ENCODE peak calls at places on chromosomes 12 and 14, in eight cellular contexts. R, W, E, S, O, B, Q and K are unnamed samples.

GRCh38 chr12:92439397-92439779 is 263.4 kb upstream of the PLEKHG7 start:
- DNase-seq in R (no peak), W (peak), E (no peak), S (no peak), O (no peak), B (peak), Q (no peak), K (no peak)

GRCh38 chr14:21001218-21001617 is 2.1 kb downstream of the SLC39A2 start:
- DNase-seq in R (no peak), W (no peak), E (no peak), S (no peak), O (no peak), B (no peak), Q (no peak), K (no peak)

GRCh38 chr12:98618952-98619351 is 25.5 kb downstream of the SLC25A3 start:
- DNase-seq in R (no peak), W (no peak), E (no peak), S (no peak), O (no peak), B (peak), Q (no peak), K (no peak)

GRCh38 chr14:70641548-70642312 is at the start of gene TTC9:
- DNase-seq in R (no peak), W (peak), E (no peak), S (no peak), O (peak), B (no peak), Q (peak), K (peak)

GRCh38 chr14:24013654-24014514 is 25.2 kb downstream of the DHRS4L2 start:
- DNase-seq in R (no peak), W (peak), E (peak), S (peak), O (peak), B (peak), Q (peak), K (peak)

GRCh38 chr14:74660167-74660566 is 48.1 kb upstream of the LTBP2 start:
- DNase-seq in R (no peak), W (peak), E (no peak), S (peak), O (no peak), B (peak), Q (no peak), K (no peak)

GRCh38 chr14:35378638-35379568 is 25.6 kb downstream of the NFKBIA start:
- DNase-seq in R (no peak), W (no peak), E (no peak), S (no peak), O (no peak), B (no peak), Q (no peak), K (no peak)

GRCh38 chr12:105289114-105289904 is 41.2 kb upstream of the C12orf75 start:
- DNase-seq in R (peak), W (peak), E (no peak), S (peak), O (no peak), B (peak), Q (no peak), K (no peak)

GRCh38 chr14:55802986-55803431 is 223.0 kb downstream of the KTN1 start:
- DNase-seq in R (no peak), W (peak), E (no peak), S (peak), O (no peak), B (peak), Q (no peak), K (no peak)

GRCh38 chr12:52239767-52240166 is 6.7 kb downstream of the KRT7 start:
- DNase-seq in R (no peak), W (peak), E (no peak), S (no peak), O (no peak), B (no peak), Q (no peak), K (no peak)

GRCh38 chr12:91226951-91227350 is 44.3 kb upstream of the DCN start:
- DNase-seq in R (no peak), W (no peak), E (no peak), S (no peak), O (no peak), B (no peak), Q (no peak), K (no peak)

GRCh38 chr14:90604356-90604755 is 207.5 kb downstream of the CALM1 start:
- DNase-seq in R (no peak), W (no peak), E (no peak), S (peak), O (no peak), B (no peak), Q (no peak), K (no peak)

GRCh38 chr12:51056242-51056641 is 8.1 kb downstream of the LETMD1 start:
- DNase-seq in R (no peak), W (peak), E (no peak), S (no peak), O (no peak), B (peak), Q (no peak), K (no peak)

GRCh38 chr12:66070378-66071120 is 60.0 kb downstream of the LLPH start:
- DNase-seq in R (no peak), W (no peak), E (no peak), S (no peak), O (no peak), B (no peak), Q (no peak), K (no peak)

GRCh38 chr14:99260652-99261551 is 11.1 kb downstream of the BCL11B start:
- DNase-seq in R (no peak), W (no peak), E (no peak), S (no peak), O (no peak), B (no peak), Q (no peak), K (no peak)

GRCh38 chr12:40122842-40123241 is 17.0 kb upstream of the SLC2A13 start:
- DNase-seq in R (no peak), W (no peak), E (no peak), S (no peak), O (no peak), B (no peak), Q (no peak), K (no peak)

GRCh38 chr14:84519836-84520235 is 1010.1 kb upstream of the FLRT2 start:
- DNase-seq in R (no peak), W (no peak), E (no peak), S (no peak), O (no peak), B (no peak), Q (no peak), K (no peak)

GRCh38 chr14:96852823-96853422 is 55.7 kb downstream of the VRK1 start:
- DNase-seq in R (no peak), W (peak), E (peak), S (peak), O (peak), B (peak), Q (peak), K (peak)

DNA sequence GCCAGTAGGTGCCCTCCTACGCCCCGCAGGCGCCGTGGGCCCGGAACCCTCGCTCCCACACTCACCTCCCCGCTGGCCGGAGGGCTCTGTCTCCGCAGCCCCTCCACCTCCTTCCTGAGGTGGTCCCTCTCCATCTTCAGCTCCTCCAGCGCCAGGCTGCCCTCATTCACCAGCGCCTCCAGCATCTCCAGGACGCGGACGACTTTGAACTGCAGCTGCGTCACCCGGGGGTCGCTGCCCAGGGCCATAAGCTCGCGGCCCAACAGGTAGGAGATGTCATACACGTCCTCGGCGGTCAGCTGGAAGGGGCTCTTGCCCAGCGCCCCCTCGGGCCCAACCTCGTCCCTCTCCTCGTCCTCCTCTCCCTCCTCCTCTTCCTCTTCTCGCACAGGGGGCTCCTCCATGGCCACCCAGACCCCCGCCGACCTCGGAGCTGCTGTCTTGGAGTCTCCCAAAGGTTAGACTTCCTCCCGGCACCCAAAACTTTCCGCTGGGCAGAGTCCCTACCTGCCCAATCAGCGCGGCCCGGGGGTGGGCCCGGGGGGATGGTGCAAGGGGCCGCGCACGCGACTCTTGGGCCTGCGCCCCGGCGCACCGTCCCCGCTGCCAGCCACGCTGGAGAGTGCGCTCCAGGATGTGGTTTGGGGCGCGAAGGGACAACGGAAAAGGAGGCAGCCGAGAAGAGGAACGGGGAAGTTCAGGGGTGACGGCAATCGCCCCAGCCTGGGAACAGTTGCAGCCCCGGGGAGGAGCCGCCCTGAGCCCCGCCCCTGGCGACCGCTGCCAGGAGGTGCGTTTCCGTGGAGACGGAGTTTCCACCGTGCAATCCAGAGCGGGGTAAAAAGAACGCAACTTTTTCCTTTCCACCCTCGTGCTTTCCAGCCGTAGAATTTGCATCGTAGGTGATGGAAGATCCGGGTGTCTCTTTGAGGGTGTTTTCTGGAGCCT is at the start of gene RILPL2:
- DNase-seq in R (peak), W (peak), E (no peak), S (peak), O (peak), B (peak), Q (peak), K (peak)
- TF ChIP-seq CTCF in R (peak), W (peak), E (peak), S (no peak), O (no peak), B (no peak), Q (no peak), K (no peak)

DNA sequence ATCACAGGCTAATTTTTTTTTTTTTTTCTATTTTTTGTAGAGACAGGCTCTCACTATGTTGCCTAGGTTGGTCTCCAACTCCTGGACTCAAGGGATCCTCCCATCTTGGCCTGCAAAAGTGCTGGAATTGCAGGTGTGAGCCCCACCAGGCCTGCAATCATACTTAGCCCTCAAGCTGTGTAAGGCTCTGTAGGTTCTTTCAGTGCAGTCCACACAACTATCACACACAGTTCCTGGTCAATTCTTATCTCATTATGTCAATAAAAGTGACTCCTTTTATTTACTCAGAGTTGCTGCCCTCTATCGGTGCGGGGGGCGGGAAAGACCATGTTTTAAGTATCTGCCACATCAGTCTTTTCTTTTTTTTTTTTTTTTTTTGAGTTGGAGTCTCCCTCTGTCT is 29.0 kb downstream of the SLC2A3 start:
- DNase-seq in R (no peak), W (peak), E (no peak), S (peak), O (peak), B (peak), Q (peak), K (peak)
- TF ChIP-seq CTCF in R (no peak), W (peak), E (peak), S (peak), O (no peak), B (peak), Q (peak), K (no peak)

GRCh38 chr12:17276196-17276595 is 670.2 kb upstream of the LMO3 start:
- DNase-seq in R (no peak), W (no peak), E (no peak), S (no peak), O (no peak), B (no peak), Q (no peak), K (no peak)

GRCh38 chr12:17283563-17283962 is 677.6 kb upstream of the LMO3 start:
- DNase-seq in R (no peak), W (no peak), E (no peak), S (no peak), O (no peak), B (no peak), Q (no peak), K (no peak)

GRCh38 chr12:17284873-17285272 is 678.9 kb upstream of the LMO3 start:
- DNase-seq in R (no peak), W (no peak), E (no peak), S (no peak), O (no peak), B (no peak), Q (no peak), K (no peak)

DNA sequence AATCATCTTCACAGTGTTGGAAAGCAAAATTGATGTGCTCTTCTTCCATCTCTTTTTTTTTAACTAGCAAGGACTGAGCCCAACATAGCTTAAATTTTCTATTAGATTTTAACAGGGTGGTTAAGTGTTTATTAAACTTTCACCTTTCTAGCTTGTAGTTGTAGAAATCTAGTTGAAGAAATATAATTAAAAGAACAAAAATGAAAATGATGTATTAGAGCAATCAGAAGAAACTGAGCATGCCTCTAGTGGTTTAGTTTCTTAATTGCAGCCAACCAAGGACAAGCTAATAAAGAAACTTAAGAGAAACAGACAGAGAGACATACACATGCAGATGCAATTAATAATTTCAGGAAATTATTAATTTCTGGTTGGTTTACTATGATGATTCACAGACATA is 673.0 kb upstream of the LMO3 start:
- DNase-seq in R (no peak), W (peak), E (no peak), S (no peak), O (no peak), B (no peak), Q (no peak), K (no peak)
- TF ChIP-seq CTCF in R (no peak), W (peak), E (no peak), S (no peak), O (no peak), B (no peak), Q (peak), K (no peak)

DNA sequence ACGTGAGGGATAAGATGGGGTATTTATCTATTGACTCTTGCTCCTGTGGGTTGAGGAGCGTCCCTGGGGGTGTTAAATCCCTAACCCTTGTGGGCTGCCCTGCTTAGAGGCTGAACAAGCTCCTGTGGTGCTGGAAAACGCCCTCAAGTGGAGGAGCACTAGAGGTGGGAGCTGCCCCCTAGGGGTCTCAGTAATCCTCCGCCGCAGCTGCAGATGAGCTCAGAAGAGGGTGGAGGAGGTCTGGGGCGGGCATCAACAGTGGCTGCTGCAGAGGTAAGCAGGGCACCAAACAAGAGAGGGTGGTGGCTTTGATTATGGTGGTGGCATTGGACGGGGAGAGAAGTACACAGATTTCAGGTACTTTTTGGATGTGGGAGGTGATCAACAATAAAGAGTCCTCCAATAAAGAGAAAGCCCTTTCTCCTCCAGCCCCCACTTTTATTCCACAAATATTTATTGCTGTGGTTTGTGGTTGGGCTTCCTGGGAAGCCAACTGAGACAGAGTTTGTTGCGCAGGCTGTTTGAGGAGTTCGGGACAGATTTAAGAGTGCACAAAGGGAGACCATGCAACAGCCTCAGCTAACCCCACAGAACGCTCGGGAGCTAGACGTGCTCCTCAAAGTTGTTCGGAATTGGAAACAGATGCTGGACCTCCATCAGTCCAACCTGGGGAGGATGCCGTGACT is 179.9 kb downstream of the ADCK1 start:
- DNase-seq in R (no peak), W (peak), E (no peak), S (no peak), O (no peak), B (no peak), Q (peak), K (no peak)
- TF ChIP-seq CTCF in R (no peak), W (no peak), E (no peak), S (peak), O (no peak), B (no peak), Q (peak), K (no peak)

GRCh38 chr14:88838015-88838414 is 13.6 kb downstream of the TTC8 start:
- DNase-seq in R (no peak), W (no peak), E (no peak), S (no peak), O (no peak), B (no peak), Q (no peak), K (no peak)

GRCh38 chr14:88835661-88836060 is 11.2 kb downstream of the TTC8 start:
- DNase-seq in R (no peak), W (no peak), E (no peak), S (peak), O (no peak), B (peak), Q (no peak), K (no peak)

GRCh38 chr14:88834883-88835431 is 10.5 kb downstream of the TTC8 start:
- DNase-seq in R (no peak), W (peak), E (peak), S (peak), O (no peak), B (peak), Q (no peak), K (no peak)

GRCh38 chr14:88840926-88841325 is 16.5 kb downstream of the TTC8 start:
- DNase-seq in R (no peak), W (no peak), E (no peak), S (no peak), O (no peak), B (no peak), Q (peak), K (no peak)

GRCh38 chr14:88837495-88837894 is 13.0 kb downstream of the TTC8 start:
- DNase-seq in R (no peak), W (no peak), E (no peak), S (no peak), O (no peak), B (no peak), Q (no peak), K (no peak)
- TF ChIP-seq CTCF in R (no peak), W (no peak), E (no peak), S (no peak), O (no peak), B (no peak), Q (no peak), K (no peak)